ENCODE peak calls at places on chromosomes 4 and X, in nine cellular contexts. O is testis, G is foreskin fibroblast, X is BE2C, V is H9, Z is fibroblast of lung, K is fibroblast of the aortic adventitia, Y is stomach, N is GM20000. B is an unnamed sample.

GRCh38 chr4:32985256-32985655 is 2265.1 kb downstream of the PCDH7 start:
- DNase-seq in O (no peak), G (peak), X (no peak), V (no peak), Z (peak), K (no peak), Y (no peak), N (no peak), B (no peak)

GRCh38 chr4:81747242-81747930 is 275.7 kb upstream of the RASGEF1B start:
- DNase-seq in O (no peak), G (no peak), X (no peak), V (no peak), Z (no peak), K (no peak), Y (no peak), N (no peak), B (no peak)

GRCh38 chrX:143027262-143027661 is 1.5 kb downstream of the SPANXN4 start:
- DNase-seq in O (no peak), G (no peak), X (no peak), V (no peak), Z (no peak), K (no peak), Y (no peak), N (no peak), B (no peak)

GRCh38 chr4:29005838-29006237 is 1714.3 kb upstream of the PCDH7 start:
- DNase-seq in O (no peak), G (no peak), X (no peak), V (no peak), Z (no peak), K (no peak), Y (no peak), N (no peak), B (no peak)

GRCh38 chrX:49165901-49166881 is 3.6 kb downstream of the MAGIX start:
- DNase-seq in O (peak), G (peak), X (peak), V (peak), Z (peak), K (peak), Y (peak), N (peak), B (peak)

GRCh38 chrX:153643431-153644351 is 3.3 kb upstream of the DUSP9 start:
- DNase-seq in O (no peak), G (peak), X (peak), V (peak), Z (no peak), K (no peak), Y (no peak), N (peak), B (no peak)

GRCh38 chr4:80619070-80619674 is 283.6 kb downstream of the CFAP299 start:
- DNase-seq in O (peak), G (no peak), X (no peak), V (no peak), Z (peak), K (peak), Y (no peak), N (no peak), B (no peak)

GRCh38 chrX:12309040-12309732 is 170.9 kb downstream of the FRMPD4 start:
- DNase-seq in O (no peak), G (no peak), X (no peak), V (no peak), Z (no peak), K (no peak), Y (no peak), N (no peak), B (no peak)

GRCh38 chrX:134258202-134258601 is 21.2 kb downstream of the CCDC160 start:
- DNase-seq in O (no peak), G (no peak), X (no peak), V (no peak), Z (no peak), K (no peak), Y (no peak), N (no peak), B (no peak)

GRCh38 chrX:53160297-53160983 is 64.6 kb downstream of the KDM5C start:
- DNase-seq in O (no peak), G (peak), X (no peak), V (no peak), Z (no peak), K (no peak), Y (no peak), N (no peak), B (no peak)

GRCh38 chr4:53497446-53498069 is 93.7 kb downstream of the LNX1 start:
- DNase-seq in O (peak), G (peak), X (no peak), V (no peak), Z (peak), K (peak), Y (no peak), N (no peak), B (no peak)

GRCh38 chr4:1404573-1405248 is 1.5 kb downstream of the NKX1-1 start:
- DNase-seq in O (peak), G (no peak), X (no peak), V (peak), Z (no peak), K (no peak), Y (peak), N (peak), B (no peak)

GRCh38 chrX:20519826-20520225 is 253.1 kb upstream of the RPS6KA3 start:
- DNase-seq in O (no peak), G (no peak), X (no peak), V (no peak), Z (no peak), K (no peak), Y (no peak), N (no peak), B (no peak)

GRCh38 chrX:110086162-110086915 is 83.4 kb downstream of the TMEM164 start:
- DNase-seq in O (no peak), G (peak), X (no peak), V (no peak), Z (peak), K (peak), Y (no peak), N (no peak), B (no peak)

GRCh38 chrX:3143043-3143799 is 102.0 kb downstream of the ARSF start:
- DNase-seq in O (no peak), G (no peak), X (no peak), V (no peak), Z (no peak), K (no peak), Y (no peak), N (no peak), B (no peak)

GRCh38 chr4:37453004-37453360 is 208.4 kb downstream of the NWD2 start:
- DNase-seq in O (peak), G (peak), X (peak), V (peak), Z (peak), K (peak), Y (peak), N (peak), B (peak)

GRCh38 chrX:116667760-116668159 is 205.0 kb upstream of the CT83 start:
- DNase-seq in O (no peak), G (no peak), X (no peak), V (no peak), Z (no peak), K (no peak), Y (no peak), N (no peak), B (no peak)

GRCh38 chr4:84286048-84286447 is 213.0 kb downstream of the NKX6-1 start:
- DNase-seq in O (no peak), G (no peak), X (no peak), V (peak), Z (no peak), K (no peak), Y (no peak), N (no peak), B (no peak)

GRCh38 chr4:23878912-23879732 is 10.7 kb downstream of the PPARGC1A start:
- DNase-seq in O (no peak), G (peak), X (peak), V (no peak), Z (no peak), K (no peak), Y (no peak), N (no peak), B (no peak)

GRCh38 chrX:122582280-122582679 is 601.8 kb upstream of the GRIA3 start:
- DNase-seq in O (no peak), G (peak), X (no peak), V (no peak), Z (no peak), K (no peak), Y (no peak), N (no peak), B (no peak)

GRCh38 chrX:139126493-139126892 is 404.0 kb upstream of the F9 start:
- DNase-seq in O (peak), G (no peak), X (no peak), V (peak), Z (no peak), K (no peak), Y (peak), N (peak), B (peak)

GRCh38 chr4:151389316-151389715 is 19.7 kb upstream of the FHIP1A start:
- DNase-seq in O (no peak), G (peak), X (no peak), V (no peak), Z (no peak), K (peak), Y (no peak), N (no peak), B (no peak)

GRCh38 chrX:71540801-71541545 is 8.1 kb downstream of the OGT start:
- DNase-seq in O (no peak), G (peak), X (no peak), V (no peak), Z (no peak), K (no peak), Y (no peak), N (peak), B (no peak)

GRCh38 chrX:54076903-54077302 is 32.6 kb upstream of the PHF8 start:
- DNase-seq in O (no peak), G (peak), X (no peak), V (no peak), Z (peak), K (peak), Y (no peak), N (no peak), B (no peak)

GRCh38 chr4:108933046-108933445 is 170.2 kb upstream of the ETNPPL start:
- DNase-seq in O (no peak), G (no peak), X (no peak), V (no peak), Z (no peak), K (no peak), Y (no peak), N (no peak), B (no peak)

GRCh38 chr4:108931926-108932325 is 169.1 kb upstream of the ETNPPL start:
- DNase-seq in O (no peak), G (no peak), X (no peak), V (no peak), Z (no peak), K (no peak), Y (no peak), N (no peak), B (no peak)

GRCh38 chr4:108940086-108941033 is 177.5 kb upstream of the ETNPPL start:
- DNase-seq in O (no peak), G (no peak), X (no peak), V (peak), Z (no peak), K (no peak), Y (no peak), N (no peak), B (no peak)

GRCh38 chr4:108941914-108942379 is 179.1 kb upstream of the ETNPPL start:
- DNase-seq in O (no peak), G (no peak), X (no peak), V (no peak), Z (no peak), K (no peak), Y (no peak), N (no peak), B (no peak)

GRCh38 chr4:108937066-108937465 is 174.2 kb upstream of the ETNPPL start:
- DNase-seq in O (no peak), G (no peak), X (no peak), V (no peak), Z (no peak), K (no peak), Y (no peak), N (no peak), B (no peak)
- TF ChIP-seq CTCF in O (no peak), G (no peak), X (no peak), V (no peak), Z (no peak), K (no peak), Y (no peak), N (no peak), B (no peak)

GRCh38 chr4:61984260-61984909 is 784.3 kb downstream of the ADGRL3 start:
- DNase-seq in O (no peak), G (no peak), X (no peak), V (peak), Z (no peak), K (no peak), Y (no peak), N (no peak), B (no peak)
- TF ChIP-seq CTCF in O (no peak), G (no peak), X (peak), V (peak), Z (no peak), K (no peak), Y (no peak), N (no peak), B (no peak)

GRCh38 chrX:15515931-15516330 is 15.3 kb downstream of the BMX start:
- DNase-seq in O (no peak), G (no peak), X (peak), V (no peak), Z (no peak), K (no peak), Y (no peak), N (no peak), B (no peak)
- TF ChIP-seq CTCF in O (no peak), G (no peak), X (no peak), V (peak), Z (no peak), K (no peak), Y (no peak), N (no peak), B (no peak)

GRCh38 chrX:149510386-149510785 is 5.3 kb upstream of the IDS start:
- DNase-seq in O (no peak), G (peak), X (no peak), V (no peak), Z (no peak), K (peak), Y (no peak), N (no peak), B (no peak)
- TF ChIP-seq CTCF in O (no peak), G (peak), X (peak), V (peak), Z (no peak), K (peak), Y (no peak), N (no peak), B (peak)